ENCODE peak calls at places on chromosomes 3 and 15, in five cellular contexts. One of them, this sample, is unnamed.

GRCh38 chr3:74273091-74273490 is 341.4 kb downstream of the CNTN3 start:
- DNase-seq in lower leg skin: no peak
- DNase-seq in CD4-positive, alpha-beta T cell: no peak
- DNase-seq in AG09309: no peak
- DNase-seq in AG09319: no peak
- DNase-seq in this sample: no peak

GRCh38 chr15:73631915-73632669 is 1.1 kb downstream of the NPTN start:
- DNase-seq in lower leg skin: peak
- DNase-seq in CD4-positive, alpha-beta T cell: no peak
- DNase-seq in AG09309: no peak
- DNase-seq in AG09319: no peak
- DNase-seq in this sample: no peak

GRCh38 chr3:126263539-126263938 is 83.2 kb upstream of the ALDH1L1 start:
- DNase-seq in lower leg skin: no peak
- DNase-seq in CD4-positive, alpha-beta T cell: no peak
- DNase-seq in AG09309: no peak
- DNase-seq in AG09319: no peak
- DNase-seq in this sample: no peak

GRCh38 chr3:133572158-133573053 is 1.1 kb upstream of the CDV3 start:
- DNase-seq in lower leg skin: no peak
- DNase-seq in CD4-positive, alpha-beta T cell: no peak
- DNase-seq in AG09309: no peak
- DNase-seq in AG09319: no peak
- DNase-seq in this sample: peak

GRCh38 chr3:123050666-123051065 is 16.2 kb upstream of the PDIA5 start:
- DNase-seq in lower leg skin: no peak
- DNase-seq in CD4-positive, alpha-beta T cell: no peak
- DNase-seq in AG09309: no peak
- DNase-seq in AG09319: no peak
- DNase-seq in this sample: no peak

GRCh38 chr15:39438795-39439577 is 141.9 kb upstream of the THBS1 start:
- DNase-seq in lower leg skin: no peak
- DNase-seq in CD4-positive, alpha-beta T cell: no peak
- DNase-seq in AG09309: no peak
- DNase-seq in AG09319: no peak
- DNase-seq in this sample: no peak

GRCh38 chr3:39052613-39053012 is 797 bp downstream of the WDR48 start:
- DNase-seq in lower leg skin: no peak
- DNase-seq in CD4-positive, alpha-beta T cell: no peak
- DNase-seq in AG09309: no peak
- DNase-seq in AG09319: no peak
- DNase-seq in this sample: no peak

GRCh38 chr15:43541785-43542184 is 24.4 kb downstream of the MAP1A start:
- DNase-seq in lower leg skin: no peak
- DNase-seq in CD4-positive, alpha-beta T cell: no peak
- DNase-seq in AG09309: no peak
- DNase-seq in AG09319: no peak
- DNase-seq in this sample: no peak

GRCh38 chr3:184379375-184380209 is at the start of gene CHRD:
- DNase-seq in lower leg skin: no peak
- DNase-seq in CD4-positive, alpha-beta T cell: no peak
- DNase-seq in AG09309: no peak
- DNase-seq in AG09319: no peak
- DNase-seq in this sample: no peak

GRCh38 chr3:56205406-56205805 is 262.9 kb downstream of the ERC2 start:
- DNase-seq in lower leg skin: no peak
- DNase-seq in CD4-positive, alpha-beta T cell: no peak
- DNase-seq in AG09309: no peak
- DNase-seq in AG09319: no peak
- DNase-seq in this sample: no peak

GRCh38 chr3:47036145-47036544 is 56.7 kb downstream of the NBEAL2 start:
- DNase-seq in lower leg skin: no peak
- DNase-seq in CD4-positive, alpha-beta T cell: no peak
- DNase-seq in AG09309: no peak
- DNase-seq in AG09319: no peak
- DNase-seq in this sample: no peak

GRCh38 chr3:113111308-113111707 is 100.0 kb upstream of the BOC start:
- DNase-seq in lower leg skin: no peak
- DNase-seq in CD4-positive, alpha-beta T cell: no peak
- DNase-seq in AG09309: no peak
- DNase-seq in AG09319: no peak
- DNase-seq in this sample: no peak

GRCh38 chr3:151268267-151269235 is 9.8 kb downstream of the P2RY14 start:
- DNase-seq in lower leg skin: no peak
- DNase-seq in CD4-positive, alpha-beta T cell: no peak
- DNase-seq in AG09309: no peak
- DNase-seq in AG09319: no peak
- DNase-seq in this sample: peak

GRCh38 chr3:64741344-64741743 is 53.5 kb upstream of the ADAMTS9 start:
- DNase-seq in lower leg skin: no peak
- DNase-seq in CD4-positive, alpha-beta T cell: no peak
- DNase-seq in AG09309: peak
- DNase-seq in AG09319: no peak
- DNase-seq in this sample: no peak

GRCh38 chr3:122151480-122151879 is 32.0 kb upstream of the CASR start:
- DNase-seq in lower leg skin: no peak
- DNase-seq in CD4-positive, alpha-beta T cell: no peak
- DNase-seq in AG09309: no peak
- DNase-seq in AG09319: no peak
- DNase-seq in this sample: no peak

GRCh38 chr3:42961633-42962032 is 17.5 kb upstream of the GASK1A start:
- DNase-seq in lower leg skin: peak
- DNase-seq in CD4-positive, alpha-beta T cell: no peak
- DNase-seq in AG09309: peak
- DNase-seq in AG09319: peak
- DNase-seq in this sample: no peak

GRCh38 chr15:60758961-60759729 is 280.2 kb upstream of the ICE2 start:
- DNase-seq in lower leg skin: no peak
- DNase-seq in CD4-positive, alpha-beta T cell: no peak
- DNase-seq in AG09309: peak
- DNase-seq in AG09319: peak
- DNase-seq in this sample: no peak

GRCh38 chr15:44550256-44550655 is 13.3 kb downstream of the EIF3J start:
- DNase-seq in lower leg skin: no peak
- DNase-seq in CD4-positive, alpha-beta T cell: no peak
- DNase-seq in AG09309: peak
- DNase-seq in AG09319: no peak
- DNase-seq in this sample: no peak

GRCh38 chr3:196741401-196741761 is 1.7 kb downstream of the PAK2 start:
- DNase-seq in lower leg skin: no peak
- DNase-seq in CD4-positive, alpha-beta T cell: no peak
- DNase-seq in AG09309: no peak
- DNase-seq in AG09319: no peak
- DNase-seq in this sample: no peak

GRCh38 chr3:196736670-196737374 is 2.8 kb upstream of the PAK2 start:
- DNase-seq in lower leg skin: no peak
- DNase-seq in CD4-positive, alpha-beta T cell: no peak
- DNase-seq in AG09309: no peak
- DNase-seq in AG09319: no peak
- DNase-seq in this sample: no peak

GRCh38 chr3:196740476-196741400 is 1.1 kb downstream of the PAK2 start:
- DNase-seq in lower leg skin: peak
- DNase-seq in CD4-positive, alpha-beta T cell: no peak
- DNase-seq in AG09309: no peak
- DNase-seq in AG09319: no peak
- DNase-seq in this sample: no peak

GRCh38 chr3:196737655-196738054 is 2.0 kb upstream of the PAK2 start:
- DNase-seq in lower leg skin: no peak
- DNase-seq in CD4-positive, alpha-beta T cell: no peak
- DNase-seq in AG09309: no peak
- DNase-seq in AG09319: no peak
- DNase-seq in this sample: no peak

GRCh38 chr3:196739671-196740475 is at the start of gene PAK2:
- DNase-seq in lower leg skin: peak
- DNase-seq in CD4-positive, alpha-beta T cell: peak
- DNase-seq in AG09309: no peak
- DNase-seq in AG09319: peak
- DNase-seq in this sample: peak
- TF ChIP-seq CTCF in lower leg skin: no peak
- TF ChIP-seq CTCF in CD4-positive, alpha-beta T cell: no peak
- TF ChIP-seq CTCF in AG09309: no peak
- TF ChIP-seq CTCF in AG09319: no peak
- TF ChIP-seq CTCF in this sample: no peak

GRCh38 chr3:35137612-35138011 is 501.7 kb upstream of the ARPP21 start:
- DNase-seq in lower leg skin: no peak
- DNase-seq in CD4-positive, alpha-beta T cell: no peak
- DNase-seq in AG09309: no peak
- DNase-seq in AG09319: no peak
- DNase-seq in this sample: no peak
- TF ChIP-seq CTCF in lower leg skin: no peak
- TF ChIP-seq CTCF in CD4-positive, alpha-beta T cell: no peak
- TF ChIP-seq CTCF in AG09309: no peak
- TF ChIP-seq CTCF in AG09319: no peak
- TF ChIP-seq CTCF in this sample: no peak

GRCh38 chr3:62374375-62374876 is 1.1 kb upstream of the FEZF2 start:
- DNase-seq in lower leg skin: no peak
- DNase-seq in CD4-positive, alpha-beta T cell: no peak
- DNase-seq in AG09309: no peak
- DNase-seq in AG09319: no peak
- DNase-seq in this sample: no peak
- TF ChIP-seq CTCF in lower leg skin: no peak
- TF ChIP-seq CTCF in CD4-positive, alpha-beta T cell: no peak
- TF ChIP-seq CTCF in AG09309: no peak
- TF ChIP-seq CTCF in AG09319: no peak
- TF ChIP-seq CTCF in this sample: no peak

GRCh38 chr15:31805090-31805662 is 225.1 kb upstream of the CHRNA7 start:
- DNase-seq in lower leg skin: no peak
- DNase-seq in CD4-positive, alpha-beta T cell: no peak
- DNase-seq in AG09309: no peak
- DNase-seq in AG09319: no peak
- DNase-seq in this sample: no peak
- TF ChIP-seq CTCF in lower leg skin: no peak
- TF ChIP-seq CTCF in CD4-positive, alpha-beta T cell: no peak
- TF ChIP-seq CTCF in AG09309: no peak
- TF ChIP-seq CTCF in AG09319: no peak
- TF ChIP-seq CTCF in this sample: no peak

This sample was measured in GM06990.